ENCODE peak calls at places on chromosomes 16 and 17, in five cellular contexts. F is DMS153, M is NCI-H187 treated with DMSO at 0.1 percent for 48 hours, Z is psoas muscle, R is choroid plexus epithelial cell. D is an unnamed sample.

GRCh38 chr16:82031116-82032084 is 3.7 kb upstream of the HSD17B2 start:
- DNase-seq in M (no peak), R (peak), F (peak), Z (no peak), D (peak)

GRCh38 chr17:30897311-30897710 is 8.7 kb downstream of the TEFM start:
- DNase-seq in R (no peak), M (no peak), F (no peak), Z (no peak), D (no peak)

GRCh38 chr17:42613699-42614295 is 4.3 kb downstream of the TUBG1 start:
- DNase-seq in M (no peak), R (no peak), F (no peak), Z (no peak), D (no peak)

GRCh38 chr17:61398721-61399130 is 917 bp upstream of the TBX2 start:
- DNase-seq in M (no peak), R (no peak), Z (no peak), F (no peak), D (peak)

GRCh38 chr17:80036715-80037477 is 454 bp downstream of the CCDC40 start:
- DNase-seq in F (peak), Z (peak), R (no peak), M (no peak), D (no peak)

GRCh38 chr17:77396610-77397009 is 255.8 kb downstream of the SEC14L1 start:
- DNase-seq in F (no peak), R (no peak), M (no peak), Z (no peak), D (no peak)

GRCh38 chr16:24778676-24779075 is 49.2 kb downstream of the TNRC6A start:
- DNase-seq in Z (no peak), F (no peak), M (no peak), R (no peak), D (no peak)

GRCh38 chr17:50117202-50118040 is 12.5 kb downstream of the SAMD14 start:
- DNase-seq in Z (peak), R (peak), F (peak), M (no peak), D (peak)

GRCh38 chr16:25872369-25873070 is 180.8 kb downstream of the HS3ST4 start:
- DNase-seq in Z (no peak), R (no peak), F (no peak), M (no peak), D (no peak)

GRCh38 chr16:4660454-4661007 is 32.8 kb upstream of the NUDT16L1 start:
- DNase-seq in R (peak), Z (peak), M (no peak), F (peak), D (peak)

GRCh38 chr17:46851029-46851741 is at the start of gene WNT9B:
- DNase-seq in F (no peak), M (no peak), Z (no peak), R (no peak), D (no peak)

GRCh38 chr17:33082529-33083148 is 91.0 kb downstream of the SPACA3 start:
- DNase-seq in F (no peak), Z (no peak), M (no peak), R (no peak), D (no peak)

GRCh38 chr17:948284-948852 is 31.2 kb downstream of the NXN start:
- DNase-seq in Z (no peak), F (no peak), R (no peak), M (no peak), D (no peak)

GRCh38 chr17:43342601-43342905 is 56.2 kb upstream of the ARL4D start:
- DNase-seq in Z (no peak), M (no peak), R (no peak), F (no peak), D (no peak)